ENCODE peak calls at places on chromosomes 12 and 14, in six cellular contexts. V is right atrium auricular region, B is OCI-LY7, Y is H1, U is heart right ventricle, I is RWPE2. E is an unnamed sample. For H3K36me3, the result is how much of the 10 kb centered on the place peaks cover.

GRCh38 chr14:54803396-54803795 is 99.2 kb downstream of the GCH1 start:
- DNase-seq in V (no peak), B (no peak), Y (no peak), U (no peak), I (no peak), E (no peak)

GRCh38 chr14:81018714-81019512 is 63.5 kb downstream of the TSHR start:
- DNase-seq in V (no peak), B (no peak), Y (no peak), U (no peak), I (no peak), E (no peak)

GRCh38 chr12:110126557-110126956 is 2.4 kb downstream of the IFT81 start:
- DNase-seq in V (no peak), B (no peak), Y (peak), U (no peak), I (no peak), E (no peak)

GRCh38 chr14:87940382-87940781 is 52.6 kb downstream of the GALC start:
- DNase-seq in V (no peak), B (no peak), Y (no peak), U (no peak), I (no peak), E (no peak)

GRCh38 chr14:74611672-74612345 is at the start of gene LTBP2:
- DNase-seq in V (no peak), B (no peak), Y (no peak), U (no peak), I (peak), E (no peak)

GRCh38 chr12:11754256-11754655 is 104.8 kb downstream of the ETV6 start:
- DNase-seq in V (no peak), B (no peak), Y (no peak), U (no peak), I (no peak), E (no peak)

GRCh38 chr12:30847259-30847658 is 79.3 kb upstream of the TSPAN11 start:
- DNase-seq in V (no peak), B (peak), Y (no peak), U (no peak), I (no peak), E (no peak)

GRCh38 chr12:57124259-57124877 is 3.9 kb upstream of the LRP1 start:
- DNase-seq in V (peak), B (peak), Y (peak), U (no peak), I (no peak), E (no peak)

GRCh38 chr12:71071466-71072097 is 86.2 kb downstream of the TSPAN8 start:
- DNase-seq in V (no peak), B (no peak), Y (no peak), U (no peak), I (no peak), E (no peak)

GRCh38 chr14:55539975-55540374 is 40.0 kb upstream of the KTN1 start:
- DNase-seq in V (no peak), B (no peak), Y (no peak), U (no peak), I (no peak), E (no peak)

GRCh38 chr12:88258396-88258795 is 116.3 kb downstream of the TMTC3 start:
- DNase-seq in V (no peak), B (no peak), Y (no peak), U (no peak), I (no peak), E (no peak)

GRCh38 chr12:105348561-105348960 is 18.1 kb downstream of the C12orf75 start:
- DNase-seq in V (no peak), B (no peak), Y (no peak), U (no peak), I (no peak), E (no peak)

GRCh38 chr14:77601846-77602609 is 14.4 kb downstream of the SPTLC2 start:
- DNase-seq in V (no peak), B (no peak), Y (no peak), U (no peak), I (no peak), E (no peak)

GRCh38 chr12:21451529-21451928 is 14.1 kb downstream of the PYROXD1 start:
- DNase-seq in V (no peak), B (no peak), Y (no peak), U (no peak), I (no peak), E (no peak)

GRCh38 chr12:50282581-50283229 is 615 bp downstream of the LIMA1 start:
- DNase-seq in V (no peak), B (no peak), Y (no peak), U (no peak), I (no peak), E (no peak)

GRCh38 chr12:113293100-113293499 is 41.8 kb downstream of the SLC8B1 start:
- DNase-seq in V (no peak), B (no peak), Y (no peak), U (no peak), I (no peak), E (no peak)

GRCh38 chr12:43151406-43152080 is 400.5 kb downstream of the ADAMTS20 start:
- DNase-seq in V (no peak), B (no peak), Y (no peak), U (no peak), I (no peak), E (no peak)

GRCh38 chr12:114368685-114369084 is 37.3 kb downstream of the TBX5 start:
- DNase-seq in V (peak), B (no peak), Y (no peak), U (peak), I (no peak), E (no peak)

GRCh38 chr12:124351422-124351821 is 56.5 kb downstream of the RFLNA start:
- DNase-seq in V (no peak), B (no peak), Y (no peak), U (no peak), I (no peak), E (no peak)

GRCh38 chr14:102539544-102540309 is 30.2 kb upstream of the ANKRD9 start:
- DNase-seq in V (no peak), B (no peak), Y (no peak), U (peak), I (no peak), E (no peak)

GRCh38 chr12:68425998-68426397 is 93.8 kb upstream of the MDM1 start:
- DNase-seq in V (no peak), B (no peak), Y (no peak), U (no peak), I (no peak), E (no peak)

GRCh38 chr12:16586350-16587109 is 19.4 kb downstream of the LMO3 start:
- DNase-seq in V (peak), B (no peak), Y (no peak), U (no peak), I (no peak), E (no peak)

GRCh38 chr14:26290007-26290530 is 307.8 kb downstream of the NOVA1 start:
- DNase-seq in V (no peak), B (no peak), Y (no peak), U (no peak), I (no peak), E (no peak)

GRCh38 chr12:7411343-7411742 is 32.6 kb downstream of the CD163L1 start:
- DNase-seq in V (no peak), B (peak), Y (no peak), U (no peak), I (no peak), E (no peak)

GRCh38 chr12:125871811-125872594 is 806.8 kb downstream of the AACS start:
- DNase-seq in V (no peak), B (no peak), Y (no peak), U (peak), I (no peak), E (no peak)

GRCh38 chr12:127888948-127889347 is 378.0 kb upstream of the TMEM132C start:
- DNase-seq in V (no peak), B (no peak), Y (no peak), U (no peak), I (no peak), E (no peak)

GRCh38 chr12:127899981-127900380 is 367.0 kb upstream of the TMEM132C start:
- DNase-seq in V (no peak), B (no peak), Y (no peak), U (no peak), I (no peak), E (no peak)

GRCh38 chr12:127898616-127899015 is 368.4 kb upstream of the TMEM132C start:
- DNase-seq in V (no peak), B (no peak), Y (no peak), U (no peak), I (no peak), E (no peak)

GRCh38 chr12:127893875-127894635 is 372.9 kb upstream of the TMEM132C start:
- DNase-seq in V (no peak), B (peak), Y (peak), U (no peak), I (no peak), E (no peak)
- TF ChIP-seq CTCF in V (peak), B (peak), Y (peak), U (no peak), I (peak), E (peak)

GRCh38 chr12:46608431-46609280 is 217.1 kb downstream of the SLC38A4 start:
- DNase-seq in V (no peak), B (no peak), Y (no peak), U (no peak), I (no peak), E (no peak)
- H3K4me3 ChIP-seq in V (no peak), B (no peak), Y (no peak), U (no peak), I (no peak), E (no peak)

GRCh38 chr12:121507984-121508383 is 72.8 kb downstream of the KDM2B start:
- DNase-seq in V (no peak), B (no peak), Y (no peak), U (no peak), I (no peak), E (no peak)

GRCh38 chr12:121509339-121509738 is 71.5 kb downstream of the KDM2B start:
- DNase-seq in V (no peak), B (no peak), Y (no peak), U (no peak), I (no peak), E (no peak)

GRCh38 chr12:121505513-121505912 is 75.3 kb downstream of the KDM2B start:
- DNase-seq in V (no peak), B (no peak), Y (no peak), U (no peak), I (no peak), E (no peak)

GRCh38 chr12:121507245-121507644 is 73.6 kb downstream of the KDM2B start:
- DNase-seq in V (no peak), B (no peak), Y (no peak), U (no peak), I (no peak), E (no peak)

DNA sequence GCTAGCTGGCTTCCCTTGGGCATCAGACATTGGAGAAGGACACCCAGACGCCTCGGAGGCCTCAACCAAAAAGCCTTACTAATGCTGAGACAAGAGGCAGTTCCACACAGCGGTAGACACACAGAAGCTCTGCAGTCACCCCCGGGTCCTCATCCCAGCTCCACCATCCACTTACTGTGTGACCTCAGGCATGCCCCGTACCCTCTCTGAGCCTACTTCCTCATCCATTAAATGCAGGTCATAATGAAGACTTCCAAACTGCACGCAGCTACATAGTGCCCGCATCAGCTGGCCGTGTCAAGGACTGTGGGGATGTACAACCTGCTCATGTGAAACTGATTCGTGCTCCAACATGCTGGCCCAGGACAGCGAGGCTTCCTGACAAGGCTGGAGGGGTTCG is 72.3 kb downstream of the KDM2B start:
- DNase-seq in V (no peak), B (no peak), Y (no peak), U (no peak), I (no peak), E (no peak)
- H3K36me3 ChIP-seq in V (under half), B (under half), Y (half or more), U (under half), I (under half), E (under half)

GRCh38 chr12:20376984-20377383 is 8.6 kb downstream of the PDE3A start:
- DNase-seq in V (no peak), B (peak), Y (no peak), U (no peak), I (no peak), E (no peak)
- TF ChIP-seq CTCF in V (peak), B (peak), Y (peak), U (peak), I (peak), E (peak)

GRCh38 chr12:104273503-104273902 is 30.0 kb upstream of the EID3 start:
- DNase-seq in V (no peak), B (no peak), Y (no peak), U (no peak), I (no peak), E (no peak)

GRCh38 chr12:104279164-104279563 is 24.4 kb upstream of the EID3 start:
- DNase-seq in V (no peak), B (no peak), Y (no peak), U (no peak), I (no peak), E (no peak)

GRCh38 chr12:104275689-104276088 is 27.9 kb upstream of the EID3 start:
- DNase-seq in V (no peak), B (no peak), Y (no peak), U (no peak), I (no peak), E (no peak)

GRCh38 chr12:104274811-104275210 is 28.7 kb upstream of the EID3 start:
- DNase-seq in V (no peak), B (no peak), Y (no peak), U (no peak), I (no peak), E (no peak)

DNA sequence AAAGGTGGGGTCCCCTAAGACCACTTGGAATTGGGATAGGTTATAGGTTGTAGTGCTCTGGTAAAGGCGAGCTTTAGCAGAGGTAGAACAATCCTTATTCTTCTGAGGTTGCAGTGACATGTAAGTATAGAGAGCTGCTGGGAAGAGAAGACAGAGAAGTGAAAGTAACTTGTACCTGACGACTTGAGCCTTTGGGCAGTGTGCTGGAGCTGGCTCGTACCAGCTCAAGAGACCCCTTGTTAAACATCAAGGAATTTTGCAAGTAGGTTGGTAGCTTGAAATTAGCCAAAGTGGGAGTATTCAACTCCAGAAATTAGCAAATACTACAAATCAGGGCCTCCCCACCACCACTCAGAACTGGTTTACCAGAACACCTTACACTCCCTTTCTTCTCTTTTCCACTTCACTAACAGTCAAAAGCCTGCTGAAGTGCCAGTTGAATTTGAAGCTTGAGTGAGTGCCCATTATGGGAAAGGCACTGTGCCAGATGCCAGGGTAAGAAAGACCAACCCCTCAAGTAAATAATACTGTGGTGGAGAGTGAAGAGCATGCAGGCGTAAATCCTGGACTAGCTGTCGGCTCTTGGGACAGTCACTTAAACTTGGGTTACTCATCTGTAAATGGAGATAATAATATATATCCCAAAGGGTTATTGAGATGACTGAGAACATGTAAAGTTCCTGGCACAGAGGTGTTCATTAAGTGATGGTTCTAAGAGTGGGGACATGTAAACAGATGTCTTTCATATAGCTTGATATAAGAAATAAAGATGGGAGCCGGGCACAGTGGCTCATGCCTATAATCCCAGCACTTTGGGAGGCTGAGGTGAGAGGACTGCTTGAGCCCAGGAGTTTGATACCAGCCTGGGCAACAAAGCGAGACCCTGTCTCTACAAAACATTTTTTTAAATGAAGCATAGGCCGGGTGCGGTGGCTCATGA is 27.1 kb upstream of the EID3 start:
- DNase-seq in V (no peak), B (peak), Y (no peak), U (no peak), I (no peak), E (no peak)
- H3K4me3 ChIP-seq in V (no peak), B (peak), Y (no peak), U (no peak), I (no peak), E (peak)

DNA sequence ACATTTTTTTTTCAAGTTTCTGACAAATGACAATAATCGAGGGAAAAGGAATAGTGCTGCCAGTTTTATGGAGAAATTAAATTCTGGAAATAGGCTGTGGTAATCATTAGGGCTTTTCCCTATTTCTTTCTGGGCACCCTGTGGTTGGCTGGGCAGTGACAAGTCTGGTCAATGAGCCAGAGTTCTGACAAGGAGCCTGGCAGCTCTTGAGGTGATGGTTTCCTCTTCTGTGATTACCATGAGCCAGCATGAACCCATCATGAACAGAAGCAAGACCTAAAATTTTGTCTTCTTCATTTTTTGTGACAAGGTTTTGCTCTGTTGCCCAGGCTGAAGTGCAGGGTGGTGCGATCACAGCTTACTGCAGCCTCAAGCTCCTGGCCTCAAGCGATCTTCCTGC is 115.8 kb downstream of the TRAFD1 start:
- DNase-seq in V (no peak), B (no peak), Y (no peak), U (no peak), I (no peak), E (no peak)
- H3K36me3 ChIP-seq in V (half or more), B (half or more), Y (under half), U (under half), I (half or more), E (under half)

GRCh38 chr12:99618657-99619056 is 28.9 kb upstream of the GARIN6 start:
- DNase-seq in V (no peak), B (no peak), Y (no peak), U (no peak), I (no peak), E (no peak)

GRCh38 chr12:99619389-99620158 is 28.0 kb upstream of the GARIN6 start:
- DNase-seq in V (no peak), B (peak), Y (peak), U (no peak), I (no peak), E (no peak)

GRCh38 chr12:99620159-99620479 is 27.4 kb upstream of the GARIN6 start:
- DNase-seq in V (no peak), B (no peak), Y (no peak), U (no peak), I (no peak), E (no peak)
- TF ChIP-seq CTCF in V (no peak), B (peak), Y (no peak), U (no peak), I (no peak), E (no peak)